ENCODE peak calls at places on chromosomes 5 and 9, in five cellular contexts. O is AG04450, F is PC-3, T is MM.1S, X is cardiac fibroblast. G is an unnamed sample.

GRCh38 chr5:126988021-126988569 is 42.3 kb downstream of the MARCHF3 start:
- DNase-seq in O (no peak), F (no peak), T (peak; percentile 76), X (no peak), G (no peak)

GRCh38 chr9:97560851-97561250 is 59.4 kb downstream of the TMOD1 start:
- DNase-seq in O (no peak), F (no peak), T (no peak), X (no peak), G (no peak)

GRCh38 chr5:163567811-163568210 is 62.4 kb downstream of the MAT2B start:
- DNase-seq in O (no peak), F (no peak), T (no peak), X (no peak), G (no peak)

GRCh38 chr5:172659909-172660628 is 19.0 kb downstream of the NEURL1B start:
- DNase-seq in O (peak; percentile 72), F (no peak), T (no peak), X (peak; percentile 74), G (peak; percentile 65)

GRCh38 chr9:105858284-105858683 is 163.9 kb downstream of the TMEM38B start:
- DNase-seq in O (no peak), F (no peak), T (no peak), X (no peak), G (no peak)

GRCh38 chr5:173228639-173229380 is 6.2 kb downstream of the NKX2-5 start:
- DNase-seq in O (no peak), F (no peak), T (no peak), X (no peak), G (no peak)

GRCh38 chr5:36683821-36684434 is 77.5 kb downstream of the SLC1A3 start:
- DNase-seq in O (peak; percentile 39), F (no peak), T (no peak), X (peak; percentile 39), G (no peak)

GRCh38 chr5:24381861-24382460 is 262.8 kb downstream of the CDH10 start:
- DNase-seq in O (no peak), F (no peak), T (no peak), X (no peak), G (no peak)

GRCh38 chr9:13264788-13265187 is 14.7 kb downstream of the MPDZ start:
- DNase-seq in O (no peak), F (no peak), T (no peak), X (no peak), G (no peak)

GRCh38 chr9:126856326-126856877 is 4.0 kb upstream of the ZBTB34 start:
- DNase-seq in O (no peak), F (no peak), T (no peak), X (no peak), G (no peak)

GRCh38 chr9:81588148-81588874 is 101.0 kb downstream of the TLE1 start:
- DNase-seq in O (peak; percentile 21), F (peak; percentile 82), T (no peak), X (peak; percentile 78), G (no peak)

GRCh38 chr9:94971378-94972131 is 245.1 kb downstream of the AOPEP start:
- DNase-seq in O (no peak), F (no peak), T (no peak), X (no peak), G (no peak)

GRCh38 chr5:80186634-80187033 is 69.2 kb downstream of the SERINC5 start:
- DNase-seq in O (no peak), F (peak; percentile 92), T (no peak), X (peak; percentile 59), G (no peak)

GRCh38 chr9:68755051-68755450 is 50.0 kb downstream of the PIP5K1B start:
- DNase-seq in O (no peak), F (no peak), T (no peak), X (no peak), G (no peak)

DNA sequence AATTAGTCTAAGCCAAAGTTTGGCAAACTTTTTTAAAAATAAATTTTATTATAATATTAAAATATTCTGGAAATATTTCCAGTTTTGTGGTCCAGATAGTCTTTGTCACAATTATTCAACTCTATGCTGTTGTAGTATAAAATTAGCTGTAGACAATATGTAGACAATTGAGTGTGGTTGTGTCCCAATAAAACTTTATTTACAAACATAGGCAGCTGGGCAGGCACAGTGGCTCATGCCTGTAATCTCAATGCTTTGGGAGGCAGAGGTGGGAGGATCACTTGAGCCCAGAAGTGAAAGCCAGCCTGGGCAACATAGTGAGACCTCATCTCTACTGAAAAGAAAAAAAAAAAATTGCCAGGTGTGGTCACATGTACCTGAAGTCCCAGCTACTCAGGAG is 150.5 kb upstream of the EPB41L4A start:
- DNase-seq in O (no peak), F (no peak), T (no peak), X (no peak), G (no peak)
- TF ChIP-seq CTCF in O (no peak), F (no peak), T (no peak), X (no peak), G (no peak)

DNA sequence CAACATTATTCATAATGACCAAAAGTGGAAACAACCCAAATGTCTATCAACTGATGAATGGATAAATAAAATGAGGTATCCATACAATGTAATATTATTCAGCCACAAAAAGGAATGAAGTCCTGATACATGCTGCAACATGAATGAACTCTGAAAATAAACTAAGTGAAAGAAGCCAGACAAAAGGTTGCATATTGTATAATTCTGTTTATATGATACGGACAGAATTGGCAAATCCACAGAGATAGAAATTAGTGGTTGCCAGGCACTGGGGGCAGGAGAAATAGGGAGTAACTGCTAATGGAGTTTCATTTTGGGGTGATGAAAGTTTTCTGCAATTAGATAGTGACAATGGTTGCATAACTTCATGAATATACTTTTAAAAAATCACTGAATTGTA is 47.0 kb downstream of the KIF24 start:
- DNase-seq in O (no peak), F (no peak), T (no peak), X (no peak), G (no peak)
- TF ChIP-seq CTCF in O (no peak), F (no peak), T (no peak), X (no peak), G (no peak)

DNA sequence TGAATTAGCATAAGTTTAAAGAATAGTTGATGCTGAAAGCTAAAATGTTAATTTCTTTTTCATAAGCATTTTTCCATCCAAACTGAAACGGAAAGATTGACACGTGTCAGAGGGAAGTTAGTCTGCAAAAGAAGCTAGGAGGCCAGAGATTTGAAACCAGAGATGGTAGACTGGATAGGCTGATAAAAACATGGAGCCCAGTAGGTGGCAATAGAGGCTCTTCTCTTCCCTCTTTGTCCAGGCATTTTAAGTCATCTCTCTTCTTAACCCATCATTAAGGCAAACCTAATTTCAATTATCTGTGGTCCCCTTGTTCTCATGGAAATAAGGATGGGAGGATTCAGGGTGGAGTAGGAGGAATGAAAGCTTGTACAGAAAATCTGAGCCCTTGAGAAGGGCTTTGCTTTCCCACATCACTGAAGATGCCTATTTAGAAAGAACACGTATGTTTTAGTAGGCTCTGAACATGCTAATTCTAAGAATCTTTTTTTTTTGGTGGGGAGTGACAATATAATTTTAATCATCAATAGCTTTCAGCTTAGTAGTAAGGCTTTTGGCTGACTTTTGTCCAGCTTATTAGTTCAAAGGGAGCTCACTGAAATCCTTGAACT is 66.5 kb downstream of the ZNF474 start:
- DNase-seq in O (peak; percentile 32), F (peak; percentile 57), T (peak; percentile 49), X (peak; percentile 78), G (peak; percentile 12)
- TF ChIP-seq CTCF in O (peak; percentile 88), F (peak; percentile 65), T (peak; percentile 65), X (peak; percentile 67), G (peak; percentile 80)

DNA sequence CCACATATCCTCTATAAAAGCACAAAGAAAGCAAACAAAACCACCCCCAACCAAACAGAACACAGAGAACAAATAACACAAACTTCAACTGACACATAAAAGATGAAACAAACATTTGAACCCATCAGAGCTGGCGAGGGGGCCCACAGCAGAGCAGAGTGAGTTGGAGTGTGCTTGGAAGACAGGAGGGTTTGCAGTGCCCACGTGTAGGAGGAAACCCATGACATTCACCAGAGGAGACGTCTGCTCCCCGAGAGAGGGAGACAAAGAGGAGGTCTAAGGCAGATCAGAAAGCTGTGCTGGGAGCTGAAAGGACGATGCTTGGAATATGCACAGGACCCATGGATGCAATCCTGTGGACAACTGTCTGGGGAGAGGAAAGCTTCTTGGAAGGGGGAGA is 27.0 kb downstream of the MRPL36 start:
- DNase-seq in O (peak; percentile 23), F (peak; percentile 67), T (no peak), X (peak; percentile 68), G (no peak)
- TF ChIP-seq CTCF in O (peak; percentile 74), F (peak; percentile 68), T (peak; percentile 29), X (peak; percentile 66), G (peak; percentile 41)

DNA sequence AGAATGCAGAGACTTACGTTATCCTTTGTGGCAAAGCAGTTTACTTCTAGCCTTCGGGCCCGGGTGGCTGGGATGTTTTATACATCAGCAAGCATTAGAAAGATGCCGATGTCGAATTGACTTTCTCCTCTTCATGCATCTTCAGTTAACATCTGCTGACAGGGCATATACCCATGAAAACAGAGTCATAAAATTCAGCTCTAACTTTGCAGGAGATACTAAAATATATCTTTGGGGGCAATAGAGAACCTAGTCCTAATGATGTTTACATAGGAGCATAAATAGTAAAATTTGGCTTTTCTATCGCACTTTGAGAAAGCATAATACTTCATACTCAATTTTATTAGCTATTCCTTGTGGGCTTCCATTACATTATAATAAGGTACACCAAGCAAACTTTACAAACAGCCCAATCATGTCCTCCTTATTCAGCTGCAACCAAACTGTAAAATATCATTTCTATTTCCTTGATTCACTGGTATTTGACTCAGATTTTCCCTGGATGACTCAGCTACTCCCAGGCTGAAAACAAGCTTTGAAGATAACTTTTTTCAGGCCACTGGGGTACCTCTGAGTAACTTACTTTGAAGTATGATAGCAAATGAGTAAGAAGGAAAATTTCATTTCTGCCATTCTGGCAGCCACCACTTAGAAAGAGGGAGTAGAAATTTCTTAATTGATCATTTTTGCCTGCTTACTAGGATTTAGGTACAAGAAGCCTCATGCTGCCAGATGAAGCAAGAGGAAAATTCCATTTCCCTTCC is 247.7 kb downstream of the PRELID2 start:
- DNase-seq in O (peak; percentile 61), F (peak; percentile 65), T (no peak), X (peak; percentile 95), G (no peak)
- TF ChIP-seq CTCF in O (no peak), F (no peak), T (no peak), X (no peak), G (no peak)

GRCh38 chr9:83537331-83538171 is 650 bp downstream of the FRMD3 start:
- DNase-seq in O (no peak), F (no peak), T (no peak), X (peak; percentile 56), G (peak; percentile 14)

GRCh38 chr9:83538890-83539238 is 663 bp upstream of the FRMD3 start:
- DNase-seq in O (no peak), F (no peak), T (no peak), X (no peak), G (no peak)

GRCh38 chr9:83535736-83536135 is 2.5 kb downstream of the FRMD3 start:
- DNase-seq in O (no peak), F (no peak), T (no peak), X (no peak), G (no peak)

GRCh38 chr9:83536332-83536731 is 1.9 kb downstream of the FRMD3 start:
- DNase-seq in O (no peak), F (no peak), T (no peak), X (no peak), G (no peak)

GRCh38 chr9:83538172-83538889 is at the start of gene FRMD3:
- DNase-seq in O (no peak), F (peak; percentile 78), T (peak; percentile 82), X (peak; percentile 81), G (peak; percentile 83)
- TF ChIP-seq CTCF in O (peak; percentile 40), F (peak; percentile 71), T (peak; percentile 63), X (peak; percentile 81), G (peak; percentile 75)

G was measured in neural crest cell.